ENCODE peak calls at places on chromosomes 4 and X, in nine cellular contexts. J is omental fat pad, U is GM06990, C is GM13976, Q is thyroid gland, D is PC-3, H is upper lobe of left lung, T is cardiac fibroblast, S is cardiac muscle cell. K is an unnamed sample.

GRCh38 chrX:63746278-63746677 is 38.7 kb downstream of the ARHGEF9 start:
- DNase-seq in J (no peak), U (no peak), C (peak; percentile 11), Q (no peak), D (no peak), H (no peak), T (no peak), S (no peak), K (peak; percentile 19)

GRCh38 chr4:128688025-128688721 is 121.3 kb upstream of the JADE1 start:
- DNase-seq in J (no peak), U (no peak), C (no peak), Q (no peak), D (no peak), H (no peak), T (no peak), S (no peak), K (no peak)

GRCh38 chr4:168797176-168797575 is 212.9 kb downstream of the CBR4 start:
- DNase-seq in J (no peak), U (no peak), C (no peak), Q (no peak), D (peak; percentile 81), H (no peak), T (peak; percentile 88), S (peak; percentile 79), K (no peak)

GRCh38 chr4:80237992-80238391 is 28.5 kb upstream of the FGF5 start:
- DNase-seq in J (no peak), U (no peak), C (no peak), Q (no peak), D (peak; percentile 75), H (no peak), T (peak; percentile 95), S (peak; percentile 80), K (no peak)

GRCh38 chrX:151871244-151871643 is 41.4 kb upstream of the MAGEA4 start:
- DNase-seq in J (no peak), U (no peak), C (no peak), Q (no peak), D (peak; percentile 55), H (no peak), T (peak; percentile 91), S (peak; percentile 89), K (no peak)

GRCh38 chr4:137576437-137576836 is 44.1 kb upstream of the PCDH18 start:
- DNase-seq in J (no peak), U (no peak), C (no peak), Q (no peak), D (no peak), H (no peak), T (peak; percentile 38), S (peak; percentile 12), K (no peak)

GRCh38 chrX:78517124-78517523 is 142.0 kb downstream of the RTL3 start:
- DNase-seq in J (no peak), U (peak; percentile 47), C (peak; percentile 6), Q (no peak), D (peak; percentile 80), H (no peak), T (peak; percentile 60), S (no peak), K (no peak)

GRCh38 chrX:54721424-54721823 is 76.6 kb downstream of the ITIH6 start:
- DNase-seq in J (no peak), U (no peak), C (no peak), Q (no peak), D (peak; percentile 76), H (no peak), T (peak; percentile 0), S (no peak), K (no peak)

GRCh38 chr4:6474053-6474568 is 1.7 kb upstream of the PPP2R2C start:
- DNase-seq in J (peak; percentile 14), U (no peak), C (no peak), Q (no peak), D (no peak), H (no peak), T (peak; percentile 19), S (no peak), K (no peak)

DNA sequence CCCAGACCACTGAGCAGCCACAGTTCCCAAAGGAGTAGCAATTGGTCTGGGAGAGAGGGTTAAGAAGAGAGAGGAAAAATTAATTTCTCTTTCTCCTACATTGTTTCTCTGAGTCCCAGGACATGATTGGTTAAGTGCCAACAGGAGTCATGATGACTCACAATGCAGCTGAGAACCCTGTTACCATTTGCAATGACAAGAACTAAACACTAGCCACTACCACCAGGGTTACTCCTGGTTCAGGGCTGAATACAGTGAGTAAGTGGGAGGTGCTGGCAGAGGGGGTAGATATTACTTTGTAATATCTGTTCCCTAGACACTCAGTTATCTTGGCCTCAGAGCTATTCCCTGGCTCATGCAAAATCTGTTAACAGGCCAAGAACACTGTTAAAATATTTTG is 18.0 kb downstream of the ETDC start:
- DNase-seq in J (no peak), U (no peak), C (no peak), Q (no peak), D (peak; percentile 73), H (no peak), T (peak; percentile 91), S (peak; percentile 86), K (no peak)
- TF ChIP-seq CTCF in J (no peak), U (no peak), C (no peak), Q (no peak), D (no peak), H (no peak), T (no peak), S (no peak), K (no peak)

DNA sequence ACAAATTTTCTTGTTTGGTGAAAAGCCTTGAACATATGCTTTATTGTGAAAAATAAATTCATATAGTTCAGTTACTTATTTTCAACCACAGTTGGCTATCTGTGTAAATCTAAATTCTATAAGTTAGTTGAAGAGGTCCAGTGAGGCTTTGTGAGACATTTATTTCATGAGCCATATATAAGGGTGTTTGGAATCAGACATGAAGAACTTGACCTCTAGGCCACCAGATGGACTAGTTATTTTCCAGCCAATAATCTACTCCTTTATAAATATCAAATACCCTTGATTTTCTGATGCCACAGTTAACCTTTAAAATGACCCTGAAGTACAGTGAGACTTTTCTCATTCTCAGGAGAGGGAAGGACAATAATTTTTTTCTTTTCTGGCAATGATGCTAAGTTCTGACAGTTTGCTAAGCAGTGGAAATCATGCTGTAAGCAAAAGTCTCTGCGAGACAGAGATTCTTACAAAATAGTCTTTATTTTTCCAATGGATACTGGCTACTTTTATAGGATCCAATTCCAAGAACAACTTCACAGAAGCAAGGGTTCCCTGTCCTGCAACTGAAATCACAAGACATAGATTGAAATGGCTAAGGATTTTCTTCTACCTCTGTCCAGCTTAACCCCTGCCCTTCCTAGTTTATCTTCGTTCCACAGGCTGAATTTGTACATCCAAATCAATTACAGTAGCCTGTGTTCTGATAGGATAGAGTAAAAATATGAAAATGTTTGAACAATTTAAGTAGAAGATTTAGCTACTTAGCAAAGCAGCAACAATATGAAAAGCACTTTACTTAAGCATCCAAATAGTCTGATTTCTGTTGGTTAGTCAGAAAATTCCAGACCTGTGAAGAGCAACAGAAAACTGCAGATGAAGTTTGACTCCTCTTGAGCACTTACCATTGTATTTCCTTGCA is 2.3 kb downstream of the ARSJ start:
- DNase-seq in J (no peak), U (no peak), C (no peak), Q (no peak), D (no peak), H (no peak), T (peak; percentile 39), S (peak; percentile 18), K (no peak)
- TF ChIP-seq CTCF in J (no peak), U (no peak), C (no peak), Q (no peak), D (no peak), H (no peak), T (no peak), S (no peak), K (no peak)

DNA sequence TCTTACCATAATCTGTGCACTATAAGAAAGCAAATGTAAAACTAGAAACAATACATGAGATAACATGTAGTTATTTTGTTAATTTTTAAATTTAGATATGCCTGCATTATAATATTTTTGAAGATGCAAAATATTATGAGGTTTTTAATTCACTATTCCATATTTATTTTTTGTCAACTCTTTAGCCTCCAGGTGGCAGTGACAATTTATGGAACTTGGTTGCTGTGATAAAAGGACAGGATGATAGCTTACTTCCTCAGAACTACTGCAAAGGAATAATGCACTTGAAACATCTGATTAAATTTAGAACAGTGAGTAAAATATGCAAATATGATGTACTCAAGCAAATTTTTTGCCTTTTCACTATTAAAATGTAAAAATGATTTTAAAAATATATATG is 45.1 kb downstream of the SPATA4 start:
- DNase-seq in J (no peak), U (no peak), C (no peak), Q (no peak), D (peak; percentile 47), H (no peak), T (peak; percentile 66), S (peak; percentile 44), K (no peak)
- TF ChIP-seq CTCF in J (no peak), U (peak; percentile 27), C (no peak), Q (peak; percentile 22), D (peak; percentile 63), H (no peak), T (peak; percentile 19), S (no peak), K (no peak)

GRCh38 chr4:158667651-158668198 is 4.0 kb downstream of the C4orf46 start:
- DNase-seq in J (no peak), U (no peak), C (peak; percentile 31), Q (no peak), D (peak; percentile 53), H (no peak), T (peak; percentile 63), S (peak; percentile 62), K (no peak)
- TF ChIP-seq CTCF in J (no peak), U (peak; percentile 76), C (no peak), Q (peak; percentile 29), D (peak; percentile 55), H (no peak), T (peak; percentile 80), S (peak; percentile 75), K (peak; percentile 23)

GRCh38 chr4:53656421-53656981 is 65.2 kb upstream of the LNX1 start:
- DNase-seq in J (no peak), U (no peak), C (no peak), Q (no peak), D (peak; percentile 19), H (no peak), T (peak; percentile 57), S (peak; percentile 79), K (no peak)
- TF ChIP-seq CTCF in J (no peak), U (no peak), C (no peak), Q (no peak), D (peak; percentile 63), H (no peak), T (peak; percentile 61), S (peak; percentile 71), K (no peak)

K was measured in natural killer cell.